ENCODE peak calls at places on chromosome 6, in seven cellular contexts. F, O, W, D, J, S and N are unnamed samples.

GRCh38 chr6:157941101-157941863 is 40.4 kb upstream of the SYNJ2 start:
- DNase-seq in F (no peak), D (peak), O (no peak), S (no peak), W (no peak), J (peak), N (no peak)

GRCh38 chr6:51768087-51768486 is 319.3 kb downstream of the PKHD1 start:
- DNase-seq in D (no peak), S (no peak), O (no peak), J (no peak), F (no peak), W (no peak), N (no peak)

GRCh38 chr6:67300430-67301040 is 1334.5 kb upstream of the ADGRB3 start:
- DNase-seq in W (no peak), D (no peak), F (no peak), J (no peak), O (no peak), S (no peak), N (no peak)

GRCh38 chr6:157099912-157100593 is 223.3 kb downstream of the TMEM242 start:
- DNase-seq in S (no peak), O (peak), D (no peak), J (peak), F (no peak), W (peak), N (no peak)

GRCh38 chr6:31882344-31882743 is 3.5 kb upstream of the SLC44A4 start:
- DNase-seq in S (no peak), O (peak), F (no peak), D (no peak), J (no peak), W (no peak), N (no peak)

GRCh38 chr6:100134703-100135102 is 140.7 kb upstream of the MCHR2 start:
- DNase-seq in W (no peak), O (peak), J (no peak), D (no peak), F (no peak), S (no peak), N (no peak)

GRCh38 chr6:45951771-45952529 is 63.7 kb downstream of the CLIC5 start:
- DNase-seq in J (no peak), W (no peak), O (no peak), D (no peak), F (no peak), S (no peak), N (no peak)

GRCh38 chr6:73513496-73513854 is 7.4 kb downstream of the EEF1A1 start:
- DNase-seq in F (no peak), J (no peak), W (no peak), D (no peak), O (no peak), S (no peak), N (no peak)

GRCh38 chr6:1895721-1896120 is 286.0 kb downstream of the FOXC1 start:
- DNase-seq in F (no peak), D (no peak), W (no peak), S (no peak), O (peak), J (no peak), N (no peak)

GRCh38 chr6:118663993-118664985 is 12.9 kb upstream of the CEP85L start:
- DNase-seq in W (no peak), F (no peak), O (no peak), S (no peak), J (no peak), D (no peak), N (no peak)

GRCh38 chr6:166046982-166047381 is 120.7 kb downstream of the TBXT start:
- DNase-seq in D (no peak), S (no peak), W (no peak), O (no peak), F (no peak), J (no peak), N (no peak)

GRCh38 chr6:23349521-23350147 is 776.4 kb upstream of the NRSN1 start:
- DNase-seq in F (no peak), J (no peak), W (no peak), D (no peak), O (peak), S (no peak), N (no peak)

GRCh38 chr6:14612016-14612415 is 494.4 kb downstream of the CD83 start:
- DNase-seq in S (no peak), F (no peak), O (no peak), W (no peak), J (no peak), D (no peak), N (no peak)

GRCh38 chr6:33752139-33753015 is 5.7 kb upstream of the IP6K3 start:
- DNase-seq in S (no peak), O (no peak), F (no peak), D (no peak), W (no peak), J (no peak), N (no peak)

GRCh38 chr6:2791124-2792050 is 26.2 kb downstream of the WRNIP1 start:
- DNase-seq in J (peak), D (peak), O (peak), S (peak), F (peak), W (peak), N (peak)

GRCh38 chr6:119312875-119313338 is 36.7 kb downstream of the MAN1A1 start:
- DNase-seq in J (peak), D (no peak), O (no peak), S (no peak), W (peak), F (no peak), N (no peak)

GRCh38 chr6:44172759-44173500 is 14.3 kb downstream of the CAPN11 start:
- DNase-seq in D (peak), W (peak), S (peak), J (peak), F (peak), O (peak), N (peak)

GRCh38 chr6:70337379-70338073 is 34.6 kb upstream of the COL9A1 start:
- DNase-seq in O (no peak), S (no peak), W (no peak), D (no peak), J (no peak), F (no peak), N (no peak)

GRCh38 chr6:37029249-37029959 is 23.9 kb downstream of the FGD2 start:
- DNase-seq in F (peak), S (peak), O (peak), J (peak), D (peak), W (peak), N (peak)

GRCh38 chr6:44439270-44440045 is 52.0 kb downstream of the CDC5L start:
- DNase-seq in O (peak), W (no peak), D (no peak), S (no peak), J (no peak), F (no peak), N (no peak)

GRCh38 chr6:118776607-118777549 is 117.1 kb upstream of the ASF1A start:
- DNase-seq in J (peak), S (peak), D (no peak), O (peak), W (peak), F (peak), N (peak)

GRCh38 chr6:46876126-46876525 is 45.6 kb downstream of the ADGRF5 start:
- DNase-seq in S (no peak), D (no peak), J (peak), W (no peak), O (peak), F (no peak), N (peak)

GRCh38 chr6:6741264-6741663 is 152.7 kb downstream of the LY86 start:
- DNase-seq in O (no peak), S (no peak), J (no peak), F (peak), D (no peak), W (no peak), N (no peak)

GRCh38 chr6:108737594-108738546 is 110.4 kb upstream of the ARMC2 start:
- DNase-seq in J (no peak), D (no peak), O (peak), F (no peak), S (no peak), W (no peak), N (no peak)